ENCODE peak calls at places on chromosome 20, in four cellular contexts. U is H1, D is trophoblast cell, Y is H9. P is an unnamed sample. For H3K79me2, the result is how much of the 10 kb centered on the place peaks cover.

GRCh38 chr20:51366155-51366886 is 176.2 kb downstream of the NFATC2 start:
- DNase-seq in Y (no peak), U (no peak), D (no peak), P (peak)

GRCh38 chr20:40532103-40532502 is 156.9 kb downstream of the MAFB start:
- DNase-seq in U (peak), Y (peak), D (no peak), P (peak)

GRCh38 chr20:24574307-24574706 is 104.9 kb downstream of the SYNDIG1 start:
- DNase-seq in D (no peak), U (no peak), Y (no peak), P (no peak)

GRCh38 chr20:44010162-44010704 is 95.6 kb downstream of the TOX2 start:
- DNase-seq in D (no peak), Y (peak), U (no peak), P (no peak)

GRCh38 chr20:6169251-6169650 is 46.4 kb upstream of the FERMT1 start:
- DNase-seq in D (peak), Y (no peak), U (no peak), P (peak)

GRCh38 chr20:64023278-64024140 is 12.5 kb upstream of the C20orf204 start:
- DNase-seq in Y (no peak), D (no peak), U (no peak), P (no peak)

GRCh38 chr20:953742-954141 is 37.6 kb upstream of the ANGPT4 start:
- DNase-seq in Y (no peak), U (no peak), D (peak), P (peak)

GRCh38 chr20:50328161-50328979 is 137.7 kb downstream of the CEBPB start:
- DNase-seq in D (no peak), U (no peak), Y (no peak), P (no peak)

GRCh38 chr20:54980321-54980960 is 505.0 kb downstream of the DOK5 start:
- DNase-seq in Y (no peak), U (no peak), D (no peak), P (peak)

GRCh38 chr20:7984192-7984591 is 35.4 kb downstream of the TMX4 start:
- DNase-seq in D (no peak), U (peak), Y (peak), P (peak)

GRCh38 chr20:60694763-60695162 is 557.3 kb upstream of the CDH4 start:
- DNase-seq in D (no peak), U (no peak), Y (no peak), P (peak)

GRCh38 chr20:10250902-10251301 is 32.3 kb downstream of the SNAP25 start:
- DNase-seq in Y (no peak), U (no peak), D (no peak), P (no peak)

GRCh38 chr20:32019563-32020463 is 9.6 kb downstream of the CCM2L start:
- DNase-seq in Y (no peak), U (no peak), D (no peak), P (no peak)

GRCh38 chr20:23143098-23143497 is 57.0 kb upstream of the CD93 start:
- DNase-seq in U (no peak), D (peak), Y (no peak), P (peak)

GRCh38 chr20:64261138-64261537 is 5.6 kb downstream of the PCMTD2 start:
- DNase-seq in U (peak), D (peak), Y (no peak), P (peak)

GRCh38 chr20:24896984-24897383 is 52.1 kb upstream of the CST7 start:
- DNase-seq in U (no peak), Y (no peak), D (peak), P (no peak)

GRCh38 chr20:25532971-25533391 is 52.4 kb downstream of the NINL start:
- DNase-seq in D (no peak), Y (no peak), U (no peak), P (no peak)

GRCh38 chr20:63844384-63845025 is 13.4 kb upstream of the ZBTB46 start:
- DNase-seq in D (no peak), U (no peak), Y (no peak), P (no peak)

GRCh38 chr20:36684747-36685146 is 38.8 kb upstream of the SLA2 start:
- DNase-seq in U (no peak), D (no peak), Y (no peak), P (no peak)

GRCh38 chr20:59994697-59995122 is 36.5 kb downstream of the CDH26 start:
- DNase-seq in D (peak), Y (peak), U (peak), P (peak)

GRCh38 chr20:40683221-40683893 is 5.7 kb downstream of the MAFB start:
- DNase-seq in U (peak), Y (peak), D (no peak), P (peak)

DNA sequence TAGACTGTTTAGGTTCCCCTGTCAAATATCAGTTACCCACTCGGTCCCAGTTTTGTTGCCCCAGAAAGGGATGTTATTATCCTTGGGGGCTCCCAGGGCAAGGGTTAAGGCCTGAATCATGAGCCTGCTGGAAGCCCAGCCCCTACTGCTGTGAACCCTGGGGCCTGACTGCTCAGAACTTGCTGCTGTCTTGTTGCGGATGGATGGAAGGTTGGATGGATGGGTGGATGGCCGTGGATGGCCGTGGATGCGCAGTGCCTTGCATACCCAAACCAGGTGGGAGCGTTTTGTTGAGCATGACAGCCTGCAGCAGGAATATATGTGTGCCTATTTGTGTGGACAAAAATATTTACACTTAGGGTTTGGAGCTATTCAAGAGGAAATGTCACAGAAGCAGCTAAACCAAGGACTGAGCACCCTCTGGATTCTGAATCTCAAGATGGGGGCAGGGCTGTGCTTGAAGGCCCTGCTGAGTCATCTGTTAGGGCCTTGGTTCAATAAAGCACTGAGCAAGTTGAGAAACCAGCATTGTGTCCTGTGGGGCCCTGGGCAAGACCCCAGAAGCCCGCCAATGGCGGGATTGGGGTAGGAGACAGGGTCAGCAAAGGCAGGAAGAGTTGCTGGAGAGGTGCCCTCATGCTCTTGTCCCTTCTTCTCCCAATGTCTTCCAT is 9.6 kb downstream of the CDC25B start:
- DNase-seq in D (no peak), U (no peak), Y (no peak), P (no peak)
- H2AK5ac ChIP-seq in D (no peak), U (no peak), Y (no peak), P (no peak)

DNA sequence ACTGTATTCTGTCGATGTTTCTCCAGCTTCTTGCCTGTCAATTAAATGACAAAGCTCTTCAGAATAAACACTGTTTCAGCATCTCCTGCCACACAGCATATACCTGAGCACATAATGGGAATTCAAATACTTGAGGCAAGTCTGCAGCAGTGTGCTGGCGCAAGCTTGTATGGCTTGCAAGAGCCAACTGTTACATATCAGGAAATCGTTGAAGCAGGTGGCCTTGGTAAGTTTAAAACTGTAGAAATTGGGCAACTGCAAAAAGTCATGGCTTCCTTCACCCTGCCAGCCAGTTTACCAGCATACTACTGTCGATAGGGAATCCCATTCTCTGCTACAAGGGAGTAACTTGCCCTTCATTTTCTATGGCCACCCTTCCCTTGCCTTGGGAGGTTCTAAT is 23.0 kb downstream of the CPNE1 start:
- DNase-seq in U (no peak), D (no peak), Y (no peak), P (no peak)
- H3K79me2 ChIP-seq in U (half or more), D (under half), Y (under half), P (under half)

GRCh38 chr20:34365765-34366213 is 2.7 kb downstream of the ITCH start:
- DNase-seq in Y (no peak), D (no peak), U (no peak), P (peak)
- H2AK5ac ChIP-seq in Y (no peak), D (no peak), U (no peak), P (no peak)

DNA sequence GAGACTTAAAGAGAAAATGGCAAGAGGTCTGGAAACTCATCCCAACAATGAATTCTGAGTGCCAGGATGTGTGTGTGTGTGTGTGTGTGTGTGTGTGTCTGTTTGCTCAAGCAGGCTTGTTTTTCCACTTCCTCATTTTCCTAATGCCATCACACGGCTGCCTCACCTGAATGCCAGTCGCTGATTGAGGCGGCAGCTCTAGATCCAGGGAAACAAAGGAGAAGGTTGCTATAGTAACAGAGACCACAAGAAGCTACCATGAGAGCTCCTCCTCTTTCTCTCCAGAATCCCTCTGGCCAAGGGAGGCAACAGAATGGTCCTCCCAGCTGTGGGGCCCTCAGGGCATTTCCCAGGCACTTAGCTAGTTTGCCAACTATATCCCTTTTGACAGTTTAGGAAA is 241.1 kb upstream of the TSHZ2 start:
- DNase-seq in Y (peak), D (peak), U (no peak), P (peak)
- H3K79me2 ChIP-seq in Y (under half), D (under half), U (under half), P (under half)

GRCh38 chr20:4894409-4894808 is 106.9 kb downstream of the SLC23A2 start:
- DNase-seq in Y (no peak), D (no peak), U (no peak), P (no peak)
- H2AK5ac ChIP-seq in Y (no peak), D (no peak), U (no peak), P (no peak)